ENCODE peak calls at places on chromosomes 4 and X, in five cellular contexts. One of them, this sample, is unnamed.

GRCh38 chr4:10098770-10099139 is 17.8 kb downstream of the WDR1 start:
- DNase-seq in H4: peak; percentile 36
- DNase-seq in kidney epithelial cell: no peak
- DNase-seq in hypothalamus: no peak
- DNase-seq in endodermal cell: no peak
- DNase-seq in this sample: no peak

GRCh38 chr4:132759199-132759780 is 389.8 kb upstream of the PCDH10 start:
- DNase-seq in H4: no peak
- DNase-seq in kidney epithelial cell: no peak
- DNase-seq in hypothalamus: no peak
- DNase-seq in endodermal cell: no peak
- DNase-seq in this sample: no peak

GRCh38 chr4:78477276-78477675 is 74.3 kb upstream of the ANXA3 start:
- DNase-seq in H4: no peak
- DNase-seq in kidney epithelial cell: no peak
- DNase-seq in hypothalamus: no peak
- DNase-seq in endodermal cell: no peak
- DNase-seq in this sample: no peak

GRCh38 chr4:98627883-98628282 is 30.5 kb downstream of the TSPAN5 start:
- DNase-seq in H4: no peak
- DNase-seq in kidney epithelial cell: peak; percentile 28
- DNase-seq in hypothalamus: no peak
- DNase-seq in endodermal cell: no peak
- DNase-seq in this sample: no peak

GRCh38 chr4:101217353-101218031 is 129.8 kb downstream of the PPP3CA start:
- DNase-seq in H4: no peak
- DNase-seq in kidney epithelial cell: no peak
- DNase-seq in hypothalamus: no peak
- DNase-seq in endodermal cell: no peak
- DNase-seq in this sample: no peak

GRCh38 chrX:103477496-103477895 is 41.8 kb downstream of the RAB40A start:
- DNase-seq in H4: no peak
- DNase-seq in kidney epithelial cell: no peak
- DNase-seq in hypothalamus: no peak
- DNase-seq in endodermal cell: no peak
- DNase-seq in this sample: no peak

GRCh38 chr4:48033825-48034413 is 17.3 kb downstream of the NIPAL1 start:
- DNase-seq in H4: peak; percentile 47
- DNase-seq in kidney epithelial cell: no peak
- DNase-seq in hypothalamus: no peak
- DNase-seq in endodermal cell: peak; percentile 82
- DNase-seq in this sample: no peak

GRCh38 chr4:168886361-168886760 is 123.7 kb downstream of the CBR4 start:
- DNase-seq in H4: peak; percentile 22
- DNase-seq in kidney epithelial cell: no peak
- DNase-seq in hypothalamus: no peak
- DNase-seq in endodermal cell: no peak
- DNase-seq in this sample: no peak

GRCh38 chrX:10989386-10989785 is 121.7 kb upstream of the HCCS start:
- DNase-seq in H4: no peak
- DNase-seq in kidney epithelial cell: no peak
- DNase-seq in hypothalamus: no peak
- DNase-seq in endodermal cell: peak; percentile 51
- DNase-seq in this sample: no peak

GRCh38 chrX:120380699-120381098 is 18.8 kb downstream of the ATP1B4 start:
- DNase-seq in H4: peak; percentile 31
- DNase-seq in kidney epithelial cell: no peak
- DNase-seq in hypothalamus: no peak
- DNase-seq in endodermal cell: peak; percentile 55
- DNase-seq in this sample: no peak

GRCh38 chr4:72440404-72440803 is 128.6 kb downstream of the ADAMTS3 start:
- DNase-seq in H4: no peak
- DNase-seq in kidney epithelial cell: no peak
- DNase-seq in hypothalamus: no peak
- DNase-seq in endodermal cell: no peak
- DNase-seq in this sample: no peak

GRCh38 chrX:71540801-71541545 is 8.1 kb downstream of the OGT start:
- DNase-seq in H4: no peak
- DNase-seq in kidney epithelial cell: no peak
- DNase-seq in hypothalamus: no peak
- DNase-seq in endodermal cell: no peak
- DNase-seq in this sample: no peak

GRCh38 chr4:33606951-33607350 is 2637.4 kb downstream of the ARAP2 start:
- DNase-seq in H4: no peak
- DNase-seq in kidney epithelial cell: no peak
- DNase-seq in hypothalamus: no peak
- DNase-seq in endodermal cell: no peak
- DNase-seq in this sample: no peak

GRCh38 chrX:150202641-150203248 is 160.4 kb upstream of the MAMLD1 start:
- DNase-seq in H4: no peak
- DNase-seq in kidney epithelial cell: no peak
- DNase-seq in hypothalamus: no peak
- DNase-seq in endodermal cell: no peak
- DNase-seq in this sample: no peak

GRCh38 chr4:175935016-175935661 is 123.1 kb upstream of the GPM6A start:
- DNase-seq in H4: no peak
- DNase-seq in kidney epithelial cell: no peak
- DNase-seq in hypothalamus: no peak
- DNase-seq in endodermal cell: peak; percentile 49
- DNase-seq in this sample: no peak

GRCh38 chr4:89739589-89739988 is 97.4 kb downstream of the SNCA start:
- DNase-seq in H4: no peak
- DNase-seq in kidney epithelial cell: no peak
- DNase-seq in hypothalamus: no peak
- DNase-seq in endodermal cell: no peak
- DNase-seq in this sample: no peak

GRCh38 chr4:1410491-1411325 is 4.5 kb upstream of the NKX1-1 start:
- DNase-seq in H4: peak; percentile 36
- DNase-seq in kidney epithelial cell: no peak
- DNase-seq in hypothalamus: no peak
- DNase-seq in endodermal cell: peak; percentile 97
- DNase-seq in this sample: peak; percentile 4

GRCh38 chrX:19462231-19462630 is 53.1 kb downstream of the MAP3K15 start:
- DNase-seq in H4: no peak
- DNase-seq in kidney epithelial cell: no peak
- DNase-seq in hypothalamus: no peak
- DNase-seq in endodermal cell: no peak
- DNase-seq in this sample: no peak

GRCh38 chrX:129653181-129653984 is 1.4 kb downstream of the APLN start:
- DNase-seq in H4: no peak
- DNase-seq in kidney epithelial cell: no peak
- DNase-seq in hypothalamus: no peak
- DNase-seq in endodermal cell: no peak
- DNase-seq in this sample: no peak

GRCh38 chrX:152637649-152638442 is at the start of gene GABRQ:
- DNase-seq in H4: peak; percentile 45
- DNase-seq in kidney epithelial cell: no peak
- DNase-seq in hypothalamus: no peak
- DNase-seq in endodermal cell: peak; percentile 94
- DNase-seq in this sample: peak; percentile 10

GRCh38 chr4:28565434-28565833 is 1704.8 kb downstream of the STIM2 start:
- DNase-seq in H4: no peak
- DNase-seq in kidney epithelial cell: no peak
- DNase-seq in hypothalamus: no peak
- DNase-seq in endodermal cell: no peak
- DNase-seq in this sample: no peak

GRCh38 chr4:80225628-80226027 is 28.3 kb downstream of the PRDM8 start:
- DNase-seq in H4: no peak
- DNase-seq in kidney epithelial cell: no peak
- DNase-seq in hypothalamus: no peak
- DNase-seq in endodermal cell: no peak
- DNase-seq in this sample: no peak

GRCh38 chrX:151825927-151826471 is 86.7 kb upstream of the MAGEA4 start:
- DNase-seq in H4: peak; percentile 76
- DNase-seq in kidney epithelial cell: peak; percentile 10
- DNase-seq in hypothalamus: no peak
- DNase-seq in endodermal cell: no peak
- DNase-seq in this sample: peak; percentile 17

GRCh38 chrX:2831471-2832228 is 2.9 kb downstream of the GYG2 start:
- DNase-seq in H4: no peak
- DNase-seq in kidney epithelial cell: no peak
- DNase-seq in hypothalamus: no peak
- DNase-seq in endodermal cell: peak; percentile 30
- DNase-seq in this sample: no peak

GRCh38 chr4:4884611-4885010 is 25.1 kb downstream of the MSX1 start:
- DNase-seq in H4: no peak
- DNase-seq in kidney epithelial cell: no peak
- DNase-seq in hypothalamus: no peak
- DNase-seq in endodermal cell: no peak
- DNase-seq in this sample: no peak

GRCh38 chr4:136007991-136008390 is 1524.3 kb downstream of the PCDH18 start:
- DNase-seq in H4: no peak
- DNase-seq in kidney epithelial cell: no peak
- DNase-seq in hypothalamus: no peak
- DNase-seq in endodermal cell: no peak
- DNase-seq in this sample: no peak

GRCh38 chrX:40087574-40088298 is 10.0 kb downstream of the BCOR start:
- DNase-seq in H4: no peak
- DNase-seq in kidney epithelial cell: no peak
- DNase-seq in hypothalamus: no peak
- DNase-seq in endodermal cell: peak; percentile 61
- DNase-seq in this sample: no peak

GRCh38 chrX:323721-324628 is 5.4 kb upstream of the GTPBP6 start:
- DNase-seq in H4: peak; percentile 90
- DNase-seq in kidney epithelial cell: peak; percentile 21
- DNase-seq in hypothalamus: no peak
- DNase-seq in endodermal cell: peak; percentile 88
- DNase-seq in this sample: no peak

GRCh38 chrX:95703696-95704095 is 980.9 kb upstream of the DIAPH2 start:
- DNase-seq in H4: peak; percentile 71
- DNase-seq in kidney epithelial cell: no peak
- DNase-seq in hypothalamus: no peak
- DNase-seq in endodermal cell: no peak
- DNase-seq in this sample: no peak

GRCh38 chrX:120308558-120308957 is 2.7 kb downstream of the TMEM255A start:
- DNase-seq in H4: no peak
- DNase-seq in kidney epithelial cell: no peak
- DNase-seq in hypothalamus: no peak
- DNase-seq in endodermal cell: peak; percentile 87
- DNase-seq in this sample: no peak

GRCh38 chr4:6906046-6906445 is 3.6 kb upstream of the TBC1D14 start:
- DNase-seq in H4: no peak
- DNase-seq in kidney epithelial cell: no peak
- DNase-seq in hypothalamus: no peak
- DNase-seq in endodermal cell: no peak
- DNase-seq in this sample: no peak

GRCh38 chr4:87843936-87844335 is 11.2 kb downstream of the MEPE start:
- DNase-seq in H4: peak; percentile 89
- DNase-seq in kidney epithelial cell: no peak
- DNase-seq in hypothalamus: no peak
- DNase-seq in endodermal cell: no peak
- DNase-seq in this sample: no peak

GRCh38 chr4:113173132-113173531 is 123.7 kb downstream of the ANK2 start:
- DNase-seq in H4: no peak
- DNase-seq in kidney epithelial cell: no peak
- DNase-seq in hypothalamus: no peak
- DNase-seq in endodermal cell: no peak
- DNase-seq in this sample: no peak

GRCh38 chrX:68177542-68177941 is 255.8 kb downstream of the OPHN1 start:
- DNase-seq in H4: no peak
- DNase-seq in kidney epithelial cell: no peak
- DNase-seq in hypothalamus: no peak
- DNase-seq in endodermal cell: no peak
- DNase-seq in this sample: no peak

GRCh38 chrX:103629295-103630170 is 758 bp downstream of the TCEAL1 start:
- DNase-seq in H4: peak; percentile 52
- DNase-seq in kidney epithelial cell: no peak
- DNase-seq in hypothalamus: peak; percentile 21
- DNase-seq in endodermal cell: peak; percentile 95
- DNase-seq in this sample: no peak

GRCh38 chrX:118627084-118627758 is 100.2 kb upstream of the IL13RA1 start:
- DNase-seq in H4: peak; percentile 3
- DNase-seq in kidney epithelial cell: no peak
- DNase-seq in hypothalamus: no peak
- DNase-seq in endodermal cell: no peak
- DNase-seq in this sample: no peak

GRCh38 chrX:153635788-153636668 is 11.0 kb upstream of the DUSP9 start:
- DNase-seq in H4: peak; percentile 62
- DNase-seq in kidney epithelial cell: no peak
- DNase-seq in hypothalamus: no peak
- DNase-seq in endodermal cell: peak; percentile 92
- DNase-seq in this sample: no peak

GRCh38 chr4:105679186-105679585 is 29.3 kb downstream of the INTS12 start:
- DNase-seq in H4: peak; percentile 8
- DNase-seq in kidney epithelial cell: no peak
- DNase-seq in hypothalamus: no peak
- DNase-seq in endodermal cell: no peak
- DNase-seq in this sample: no peak

GRCh38 chr4:121951570-121952110 is at the start of gene TRPC3:
- DNase-seq in H4: no peak
- DNase-seq in kidney epithelial cell: no peak
- DNase-seq in hypothalamus: peak; percentile 1
- DNase-seq in endodermal cell: peak; percentile 74
- DNase-seq in this sample: no peak